ENCODE peak calls at places on chromosome 1, in four cellular contexts. One of them, this sample, is unnamed.

GRCh38 chr1:8122160-8122476 is 96.0 kb upstream of the ERRFI1 start:
- DNase-seq in heart right ventricle: no peak
- DNase-seq in cardiac fibroblast: peak; percentile 70
- DNase-seq in heart left ventricle: no peak
- DNase-seq in this sample: peak; percentile 83

GRCh38 chr1:237672748-237673147 is 218.0 kb downstream of the ZP4 start:
- DNase-seq in cardiac fibroblast: no peak
- DNase-seq in heart left ventricle: no peak
- DNase-seq in heart right ventricle: no peak
- DNase-seq in this sample: no peak

GRCh38 chr1:50424940-50425375 is 1.7 kb upstream of the DMRTA2 start:
- DNase-seq in cardiac fibroblast: no peak
- DNase-seq in heart left ventricle: no peak
- DNase-seq in heart right ventricle: no peak
- DNase-seq in this sample: no peak

GRCh38 chr1:58500036-58500435 is 46.5 kb downstream of the OMA1 start:
- DNase-seq in heart left ventricle: no peak
- DNase-seq in heart right ventricle: no peak
- DNase-seq in cardiac fibroblast: no peak
- DNase-seq in this sample: no peak

GRCh38 chr1:58883037-58883887 is 99.4 kb upstream of the JUN start:
- DNase-seq in heart left ventricle: peak; percentile 78
- DNase-seq in heart right ventricle: peak; percentile 62
- DNase-seq in cardiac fibroblast: peak; percentile 99
- DNase-seq in this sample: peak; percentile 92

GRCh38 chr1:54254055-54254454 is 54.1 kb downstream of the MRPL37 start:
- DNase-seq in cardiac fibroblast: peak; percentile 58
- DNase-seq in heart right ventricle: no peak
- DNase-seq in heart left ventricle: no peak
- DNase-seq in this sample: peak; percentile 35

GRCh38 chr1:172352435-172352834 is 68.0 kb upstream of the C1orf105 start:
- DNase-seq in heart right ventricle: no peak
- DNase-seq in cardiac fibroblast: peak; percentile 31
- DNase-seq in heart left ventricle: no peak
- DNase-seq in this sample: no peak

GRCh38 chr1:157944666-157945280 is 48.7 kb upstream of the KIRREL1 start:
- DNase-seq in heart right ventricle: no peak
- DNase-seq in heart left ventricle: no peak
- DNase-seq in cardiac fibroblast: no peak
- DNase-seq in this sample: no peak

GRCh38 chr1:19381261-19381660 is 69.1 kb downstream of the SLC66A1 start:
- DNase-seq in heart left ventricle: no peak
- DNase-seq in cardiac fibroblast: no peak
- DNase-seq in heart right ventricle: no peak
- DNase-seq in this sample: no peak

GRCh38 chr1:9659328-9659727 is 7.8 kb downstream of the PIK3CD start:
- DNase-seq in cardiac fibroblast: peak; percentile 85
- DNase-seq in heart right ventricle: no peak
- DNase-seq in heart left ventricle: no peak
- DNase-seq in this sample: peak; percentile 79

GRCh38 chr1:169120066-169120465 is 13.6 kb downstream of the ATP1B1 start:
- DNase-seq in heart right ventricle: no peak
- DNase-seq in heart left ventricle: no peak
- DNase-seq in cardiac fibroblast: no peak
- DNase-seq in this sample: peak; percentile 90

GRCh38 chr1:187013582-187014200 is 184.9 kb downstream of the PLA2G4A start:
- DNase-seq in cardiac fibroblast: peak; percentile 79
- DNase-seq in heart right ventricle: no peak
- DNase-seq in heart left ventricle: no peak
- DNase-seq in this sample: no peak

GRCh38 chr1:9852410-9853301 is 28.9 kb upstream of the CLSTN1 start:
- DNase-seq in cardiac fibroblast: peak; percentile 77
- DNase-seq in heart left ventricle: no peak
- DNase-seq in heart right ventricle: no peak
- DNase-seq in this sample: peak; percentile 87

GRCh38 chr1:184482113-184482512 is 95.3 kb downstream of the C1orf21 start:
- DNase-seq in heart right ventricle: peak; percentile 44
- DNase-seq in cardiac fibroblast: no peak
- DNase-seq in heart left ventricle: peak; percentile 62
- DNase-seq in this sample: peak; percentile 57

GRCh38 chr1:174704300-174704699 is 256.5 kb downstream of the GPR52 start:
- DNase-seq in cardiac fibroblast: no peak
- DNase-seq in heart right ventricle: no peak
- DNase-seq in heart left ventricle: no peak
- DNase-seq in this sample: no peak

GRCh38 chr1:187244623-187245022 is 415.9 kb downstream of the PLA2G4A start:
- DNase-seq in heart left ventricle: no peak
- DNase-seq in heart right ventricle: no peak
- DNase-seq in cardiac fibroblast: no peak
- DNase-seq in this sample: peak; percentile 0

GRCh38 chr1:11761988-11762406 is at the start of gene C1orf167:
- DNase-seq in heart left ventricle: no peak
- DNase-seq in heart right ventricle: no peak
- DNase-seq in cardiac fibroblast: no peak
- DNase-seq in this sample: no peak

GRCh38 chr1:206002833-206003532 is at the start of gene RAB7B:
- DNase-seq in cardiac fibroblast: peak; percentile 74
- DNase-seq in heart right ventricle: peak; percentile 53
- DNase-seq in heart left ventricle: peak; percentile 80
- DNase-seq in this sample: peak; percentile 74

GRCh38 chr1:53346007-53346813 is 18.3 kb upstream of the LRP8 start:
- DNase-seq in heart left ventricle: no peak
- DNase-seq in cardiac fibroblast: no peak
- DNase-seq in heart right ventricle: no peak
- DNase-seq in this sample: no peak

GRCh38 chr1:206864939-206865671 is at the start of gene IL20:
- DNase-seq in cardiac fibroblast: peak; percentile 84
- DNase-seq in heart right ventricle: peak; percentile 66
- DNase-seq in heart left ventricle: peak; percentile 84
- DNase-seq in this sample: peak; percentile 89

GRCh38 chr1:167862432-167863076 is 51.4 kb downstream of the ADCY10 start:
- DNase-seq in cardiac fibroblast: peak; percentile 35
- DNase-seq in heart left ventricle: no peak
- DNase-seq in heart right ventricle: no peak
- DNase-seq in this sample: peak; percentile 47

GRCh38 chr1:161216945-161217712 is 2.0 kb downstream of the FCER1G start:
- DNase-seq in heart right ventricle: no peak
- DNase-seq in heart left ventricle: no peak
- DNase-seq in cardiac fibroblast: peak; percentile 97
- DNase-seq in this sample: peak; percentile 83

GRCh38 chr1:28144203-28145135 is 32.0 kb downstream of the PTAFR start:
- DNase-seq in heart right ventricle: no peak
- DNase-seq in cardiac fibroblast: peak; percentile 73
- DNase-seq in heart left ventricle: no peak
- DNase-seq in this sample: peak; percentile 64

GRCh38 chr1:213032651-213033050 is 17.0 kb upstream of the ANGEL2 start:
- DNase-seq in heart right ventricle: no peak
- DNase-seq in cardiac fibroblast: no peak
- DNase-seq in heart left ventricle: no peak
- DNase-seq in this sample: no peak

GRCh38 chr1:167312871-167313270 is 92.2 kb downstream of the POU2F1 start:
- DNase-seq in heart right ventricle: no peak
- DNase-seq in cardiac fibroblast: peak; percentile 52
- DNase-seq in heart left ventricle: no peak
- DNase-seq in this sample: no peak

GRCh38 chr1:208979776-208980175 is 603.7 kb upstream of the CAMK1G start:
- DNase-seq in heart right ventricle: no peak
- DNase-seq in cardiac fibroblast: peak; percentile 12
- DNase-seq in heart left ventricle: no peak
- DNase-seq in this sample: no peak

GRCh38 chr1:224503161-224504118 is 68.8 kb upstream of the WDR26 start:
- DNase-seq in heart left ventricle: peak; percentile 93
- DNase-seq in heart right ventricle: peak; percentile 93
- DNase-seq in cardiac fibroblast: peak; percentile 78
- DNase-seq in this sample: peak; percentile 94

DNA sequence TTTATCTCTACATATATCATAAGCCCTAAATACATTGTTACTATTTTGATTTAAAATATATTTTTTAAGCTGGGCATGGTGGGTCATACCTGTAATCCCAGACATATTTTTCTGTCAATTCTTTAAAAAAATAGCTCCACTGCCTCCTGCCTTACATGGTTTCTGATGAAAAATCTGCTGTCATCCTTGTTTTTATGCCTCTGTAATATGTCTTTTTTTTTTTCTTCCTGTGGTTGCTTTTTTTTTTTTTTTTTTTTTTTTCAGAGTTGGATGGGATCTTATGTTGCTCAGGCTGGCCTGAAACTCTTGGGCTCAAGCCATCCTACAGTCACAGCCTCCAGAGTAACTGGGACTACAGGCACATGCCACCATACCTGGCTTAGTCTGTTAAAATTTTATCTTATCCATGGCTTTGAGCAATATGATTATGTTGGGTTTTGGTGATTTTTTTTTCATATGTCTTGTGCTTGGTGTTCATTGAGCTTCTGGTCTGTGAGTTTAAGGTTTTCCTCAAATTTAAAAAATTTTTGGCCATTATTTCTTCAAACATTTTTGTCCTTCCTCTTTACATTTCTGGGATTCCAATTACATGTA is 12.4 kb upstream of the EDARADD start:
- DNase-seq in heart left ventricle: no peak
- DNase-seq in heart right ventricle: no peak
- DNase-seq in cardiac fibroblast: no peak
- DNase-seq in this sample: no peak
- TF ChIP-seq CTCF in heart left ventricle: no peak
- TF ChIP-seq CTCF in heart right ventricle: no peak
- TF ChIP-seq CTCF in cardiac fibroblast: no peak
- TF ChIP-seq CTCF in this sample: no peak

GRCh38 chr1:218163371-218163770 is 121.7 kb upstream of the RRP15 start:
- DNase-seq in heart right ventricle: no peak
- DNase-seq in cardiac fibroblast: no peak
- DNase-seq in heart left ventricle: no peak
- DNase-seq in this sample: no peak
- H3K4me3 ChIP-seq in heart right ventricle: no peak overlapping the region
- H3K4me3 ChIP-seq in cardiac fibroblast: no peak overlapping the region
- H3K4me3 ChIP-seq in heart left ventricle: no peak overlapping the region
- H3K4me3 ChIP-seq in this sample: no peak overlapping the region

DNA sequence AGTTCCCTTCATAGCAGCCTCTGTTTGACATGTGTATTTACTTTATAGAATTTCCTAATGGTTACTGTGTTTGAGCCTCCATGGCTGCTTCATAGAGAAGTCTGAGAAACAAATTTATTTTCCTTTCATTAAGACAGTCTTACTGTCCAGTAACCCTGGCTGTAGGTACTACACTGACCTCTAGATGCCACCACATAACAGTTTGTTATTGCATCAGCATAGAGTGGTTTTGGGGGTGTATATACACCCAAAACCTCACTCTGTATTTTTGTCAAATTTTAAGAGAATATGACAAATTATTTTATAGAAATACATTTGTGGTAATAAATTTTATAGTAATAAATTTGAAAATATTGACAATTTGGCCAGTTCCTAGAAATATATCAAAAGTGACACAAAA is 57.3 kb downstream of the OBSCN start:
- DNase-seq in heart left ventricle: no peak
- DNase-seq in heart right ventricle: no peak
- DNase-seq in cardiac fibroblast: peak; percentile 35
- DNase-seq in this sample: peak; percentile 36
- TF ChIP-seq CTCF in heart left ventricle: no peak
- TF ChIP-seq CTCF in heart right ventricle: no peak
- TF ChIP-seq CTCF in cardiac fibroblast: peak; percentile 34
- TF ChIP-seq CTCF in this sample: peak; percentile 41

DNA sequence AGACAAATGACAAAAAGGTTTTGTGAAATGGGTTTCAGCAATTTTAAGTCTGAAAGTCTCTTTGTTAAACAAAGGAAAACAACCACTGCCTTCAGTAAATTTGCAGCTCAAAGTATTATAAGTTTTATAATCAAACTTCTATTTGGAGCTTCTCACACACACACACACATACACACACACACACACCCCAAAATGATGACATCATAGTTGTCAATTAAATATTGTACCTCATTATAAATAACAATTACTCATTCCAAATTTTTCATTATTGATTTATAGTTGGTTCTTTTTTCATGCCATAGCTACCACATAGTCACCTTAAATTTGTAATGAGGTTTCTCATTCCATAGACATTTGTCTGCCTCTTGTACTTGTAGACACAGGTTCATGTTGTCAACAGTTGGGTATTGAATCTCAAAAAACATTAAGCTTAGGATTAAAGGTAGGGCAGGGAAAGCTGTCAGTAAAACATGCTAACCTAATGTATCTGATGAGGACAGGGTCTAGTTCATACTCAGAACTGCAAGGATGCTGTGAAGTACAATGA is 2.4 kb upstream of the SERTAD4 start:
- DNase-seq in cardiac fibroblast: no peak
- DNase-seq in heart right ventricle: no peak
- DNase-seq in heart left ventricle: no peak
- DNase-seq in this sample: no peak
- H3K4me3 ChIP-seq in cardiac fibroblast: no peak overlapping the region
- H3K4me3 ChIP-seq in heart right ventricle: no peak overlapping the region
- H3K4me3 ChIP-seq in heart left ventricle: no peak overlapping the region
- H3K4me3 ChIP-seq in this sample: no peak overlapping the region

GRCh38 chr1:180898441-180899219 is 14.1 kb upstream of the KIAA1614 start:
- DNase-seq in heart right ventricle: peak; percentile 42
- DNase-seq in cardiac fibroblast: no peak
- DNase-seq in heart left ventricle: no peak
- DNase-seq in this sample: no peak

GRCh38 chr1:180899262-180899661 is 13.4 kb upstream of the KIAA1614 start:
- DNase-seq in heart right ventricle: no peak
- DNase-seq in heart left ventricle: no peak
- DNase-seq in cardiac fibroblast: no peak
- DNase-seq in this sample: no peak

GRCh38 chr1:180906511-180906910 is 6.2 kb upstream of the KIAA1614 start:
- DNase-seq in heart right ventricle: no peak
- DNase-seq in cardiac fibroblast: no peak
- DNase-seq in heart left ventricle: no peak
- DNase-seq in this sample: no peak

GRCh38 chr1:180905927-180906326 is 6.8 kb upstream of the KIAA1614 start:
- DNase-seq in heart left ventricle: no peak
- DNase-seq in heart right ventricle: no peak
- DNase-seq in cardiac fibroblast: no peak
- DNase-seq in this sample: no peak

DNA sequence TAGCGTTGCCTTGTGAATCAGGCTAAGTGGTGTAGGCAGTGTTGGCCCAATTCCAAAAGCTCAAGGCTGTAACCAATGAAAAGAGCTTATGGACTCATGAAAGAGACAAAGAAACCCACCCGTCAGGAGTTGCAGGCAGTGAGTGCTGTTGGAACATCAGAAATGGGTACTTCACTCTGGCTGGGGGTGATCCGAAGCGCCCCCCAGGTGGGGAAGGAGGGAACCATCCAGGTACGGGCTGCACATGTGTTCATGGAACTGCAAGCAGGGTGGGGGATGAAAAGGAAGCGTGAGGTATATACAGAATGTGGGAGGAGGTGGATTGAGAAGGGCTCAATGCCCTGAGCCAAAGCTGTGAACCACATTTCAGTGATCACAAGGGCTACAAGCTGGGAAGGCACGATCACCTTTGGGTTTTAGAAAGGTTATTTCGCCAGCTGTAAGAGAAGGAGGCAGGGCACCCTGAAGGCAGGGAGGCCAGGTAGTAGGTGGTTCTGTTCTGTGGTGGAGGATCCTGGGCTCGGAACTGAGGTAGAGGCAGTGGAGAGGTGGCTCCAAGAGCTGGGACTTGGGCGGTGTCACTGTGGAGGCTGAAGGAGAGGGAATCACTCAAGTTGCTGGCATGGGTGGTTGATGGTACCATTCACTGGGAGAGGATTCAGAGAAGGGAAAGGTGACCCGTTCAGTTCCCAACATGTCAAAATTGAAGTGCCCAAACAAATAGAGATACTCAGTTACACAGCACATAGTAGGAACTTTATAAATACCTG is 11.3 kb upstream of the KIAA1614 start:
- DNase-seq in heart left ventricle: no peak
- DNase-seq in heart right ventricle: no peak
- DNase-seq in cardiac fibroblast: no peak
- DNase-seq in this sample: no peak
- TF ChIP-seq CTCF in heart left ventricle: no peak
- TF ChIP-seq CTCF in heart right ventricle: no peak
- TF ChIP-seq CTCF in cardiac fibroblast: no peak
- TF ChIP-seq CTCF in this sample: no peak